ENCODE peak calls at places on chromosomes 7 and 10, in four cellular contexts. One of them, this sample, is unnamed.

GRCh38 chr10:12405342-12406320 is 56.3 kb downstream of the CAMK1D start:
- DNase-seq in H4: no peak
- DNase-seq in lower lobe of right lung: no peak
- DNase-seq in NCI-H2081 treated with DMSO at 0.1 percent for 48 hours: no peak
- DNase-seq in this sample: no peak

GRCh38 chr7:94297397-94297838 is 97.3 kb upstream of the COL1A2 start:
- DNase-seq in H4: peak
- DNase-seq in lower lobe of right lung: no peak
- DNase-seq in NCI-H2081 treated with DMSO at 0.1 percent for 48 hours: no peak
- DNase-seq in this sample: peak

GRCh38 chr7:24981544-24981951 is 1.6 kb upstream of the OSBPL3 start:
- DNase-seq in H4: peak
- DNase-seq in lower lobe of right lung: peak
- DNase-seq in NCI-H2081 treated with DMSO at 0.1 percent for 48 hours: no peak
- DNase-seq in this sample: peak

GRCh38 chr10:84863675-84864074 is 535.3 kb downstream of the CCSER2 start:
- DNase-seq in H4: no peak
- DNase-seq in lower lobe of right lung: no peak
- DNase-seq in NCI-H2081 treated with DMSO at 0.1 percent for 48 hours: no peak
- DNase-seq in this sample: no peak

GRCh38 chr7:101169838-101170531 is 4.6 kb upstream of the VGF start:
- DNase-seq in H4: peak
- DNase-seq in lower lobe of right lung: peak
- DNase-seq in NCI-H2081 treated with DMSO at 0.1 percent for 48 hours: no peak
- DNase-seq in this sample: peak

GRCh38 chr7:123296965-123297364 is 97.2 kb upstream of the SLC13A1 start:
- DNase-seq in H4: no peak
- DNase-seq in lower lobe of right lung: no peak
- DNase-seq in NCI-H2081 treated with DMSO at 0.1 percent for 48 hours: no peak
- DNase-seq in this sample: no peak

GRCh38 chr7:140655511-140656408 is 15.1 kb upstream of the DENND2A start:
- DNase-seq in H4: no peak
- DNase-seq in lower lobe of right lung: no peak
- DNase-seq in NCI-H2081 treated with DMSO at 0.1 percent for 48 hours: no peak
- DNase-seq in this sample: no peak

GRCh38 chr7:106071999-106072714 is 40.0 kb downstream of the SYPL1 start:
- DNase-seq in H4: no peak
- DNase-seq in lower lobe of right lung: no peak
- DNase-seq in NCI-H2081 treated with DMSO at 0.1 percent for 48 hours: peak
- DNase-seq in this sample: no peak

GRCh38 chr7:3162286-3162685 is 118.6 kb upstream of the CARD11 start:
- DNase-seq in H4: peak
- DNase-seq in lower lobe of right lung: no peak
- DNase-seq in NCI-H2081 treated with DMSO at 0.1 percent for 48 hours: no peak
- DNase-seq in this sample: no peak

This sample was measured in left ventricle myocardium superior.